ENCODE peak calls at places on chromosomes 11 and 22, in seven cellular contexts. K, A, S, Q, D, U and P are unnamed samples. For H3K27me3, the result is how much of the 10 kb centered on the place peaks cover.

GRCh38 chr11:118663929-118664328 is 15.5 kb downstream of the TREH start:
- DNase-seq in K (no peak), A (no peak), S (no peak), Q (no peak), D (no peak), U (no peak), P (no peak)

GRCh38 chr11:65658174-65659021 is 4.3 kb downstream of the RELA start:
- DNase-seq in K (no peak), A (no peak), S (no peak), Q (no peak), D (no peak), U (no peak), P (no peak)

GRCh38 chr22:49097966-49098365 is 729.7 kb downstream of the BRD1 start:
- DNase-seq in K (no peak), A (no peak), S (no peak), Q (no peak), D (no peak), U (no peak), P (no peak)

GRCh38 chr11:101034076-101034475 is 95.5 kb downstream of the PGR start:
- DNase-seq in K (peak), A (no peak), S (peak), Q (no peak), D (peak), U (no peak), P (no peak)

GRCh38 chr22:39729141-39729934 is 158.8 kb downstream of the CACNA1I start:
- DNase-seq in K (no peak), A (no peak), S (no peak), Q (no peak), D (no peak), U (no peak), P (no peak)

GRCh38 chr22:24593810-24594568 is 1.1 kb upstream of the LRRC75B start:
- DNase-seq in K (no peak), A (no peak), S (no peak), Q (no peak), D (peak), U (no peak), P (no peak)

GRCh38 chr11:77345621-77346020 is 44.1 kb upstream of the GDPD4 start:
- DNase-seq in K (no peak), A (peak), S (no peak), Q (peak), D (no peak), U (no peak), P (peak)

GRCh38 chr22:37032535-37033460 is 13.3 kb downstream of the MPST start:
- DNase-seq in K (peak), A (peak), S (peak), Q (peak), D (peak), U (peak), P (no peak)

GRCh38 chr22:47444746-47445065 is 682.3 kb downstream of the TBC1D22A start:
- DNase-seq in K (no peak), A (no peak), S (no peak), Q (no peak), D (no peak), U (no peak), P (no peak)

GRCh38 chr11:90947930-90948329 is 725.1 kb upstream of the CHORDC1 start:
- DNase-seq in K (no peak), A (no peak), S (no peak), Q (no peak), D (no peak), U (no peak), P (no peak)
- TF ChIP-seq CTCF in K (no peak), A (no peak), S (no peak), Q (peak), D (no peak), U (no peak), P (no peak)

GRCh38 chr11:133650082-133650481 is 117.8 kb upstream of the OPCML start:
- DNase-seq in K (no peak), A (no peak), S (no peak), Q (no peak), D (no peak), U (no peak), P (no peak)
- H3K4me3 ChIP-seq in K (no peak), A (no peak), S (no peak), Q (no peak), D (no peak), U (no peak), P (no peak)

GRCh38 chr11:46047520-46047919 is 73.7 kb downstream of the PHF21A start:
- DNase-seq in K (no peak), A (no peak), S (no peak), Q (peak), D (no peak), U (no peak), P (no peak)
- H3K27me3 ChIP-seq in K (under half), A (under half), S (under half), Q (under half), D (under half), U (under half), P (under half)

GRCh38 chr11:125053167-125053566 is 9.9 kb upstream of the SLC37A2 start:
- DNase-seq in K (no peak), A (no peak), S (no peak), Q (peak), D (no peak), U (no peak), P (no peak)

GRCh38 chr11:125055107-125055715 is 7.9 kb upstream of the SLC37A2 start:
- DNase-seq in K (no peak), A (no peak), S (no peak), Q (peak), D (no peak), U (no peak), P (no peak)

GRCh38 chr11:125056931-125057330 is 6.2 kb upstream of the SLC37A2 start:
- DNase-seq in K (no peak), A (no peak), S (no peak), Q (no peak), D (no peak), U (no peak), P (no peak)

GRCh38 chr11:125061237-125061636 is 1.9 kb upstream of the SLC37A2 start:
- DNase-seq in K (no peak), A (no peak), S (no peak), Q (no peak), D (no peak), U (no peak), P (no peak)

DNA sequence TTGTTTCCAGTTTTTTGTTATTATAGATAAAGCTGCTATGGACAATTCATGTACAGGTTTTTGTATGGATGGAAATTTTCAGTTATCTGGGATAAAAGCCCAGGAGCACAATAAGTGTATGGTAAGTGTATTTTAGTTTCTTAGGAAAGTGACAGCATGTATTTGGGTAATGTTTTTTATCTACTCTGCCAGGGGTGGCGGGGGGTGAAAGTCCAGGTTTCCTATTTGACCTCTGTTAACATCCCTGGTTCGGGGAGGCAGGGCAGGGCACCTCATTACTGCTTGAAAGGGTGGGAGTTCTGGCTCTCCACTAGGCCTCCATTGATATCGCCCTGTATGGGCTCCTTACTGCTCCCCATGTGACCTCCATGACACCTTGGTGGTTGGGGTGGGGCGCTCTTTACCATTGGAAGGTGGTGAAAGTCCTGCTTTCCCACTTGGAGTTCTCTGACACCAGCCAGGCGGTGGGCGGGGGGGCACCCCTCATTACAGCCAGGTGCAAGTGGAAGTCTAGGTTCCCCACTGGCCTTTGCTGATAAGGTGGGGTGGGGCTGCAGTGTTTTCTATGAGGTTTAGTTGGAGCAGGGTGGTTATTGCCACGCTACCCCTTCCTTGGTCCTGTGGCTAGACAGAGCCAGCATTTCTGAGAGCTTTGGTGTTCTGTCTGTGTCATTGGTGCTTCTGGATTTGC is 5.6 kb upstream of the SLC37A2 start:
- DNase-seq in K (no peak), A (no peak), S (no peak), Q (no peak), D (no peak), U (no peak), P (no peak)
- TF ChIP-seq CTCF in K (no peak), A (no peak), S (no peak), Q (no peak), D (no peak), U (no peak), P (no peak)

GRCh38 chr22:20239951-20240773 is 28.0 kb downstream of the RTN4R start:
- DNase-seq in K (no peak), A (no peak), S (no peak), Q (no peak), D (no peak), U (peak), P (no peak)

GRCh38 chr22:20238567-20239062 is 29.5 kb downstream of the RTN4R start:
- DNase-seq in K (no peak), A (no peak), S (no peak), Q (peak), D (peak), U (peak), P (no peak)

GRCh38 chr22:20237480-20238440 is 30.4 kb downstream of the RTN4R start:
- DNase-seq in K (no peak), A (no peak), S (no peak), Q (peak), D (peak), U (no peak), P (no peak)

GRCh38 chr22:20240900-20241299 is 27.2 kb downstream of the RTN4R start:
- DNase-seq in K (no peak), A (no peak), S (no peak), Q (no peak), D (no peak), U (no peak), P (no peak)

GRCh38 chr22:20239063-20239950 is 28.8 kb downstream of the RTN4R start:
- DNase-seq in K (no peak), A (peak), S (no peak), Q (no peak), D (no peak), U (peak), P (no peak)
- H3K4me3 ChIP-seq in K (no peak), A (no peak), S (no peak), Q (no peak), D (no peak), U (no peak), P (no peak)

GRCh38 chr22:50733521-50734342 is 4.3 kb upstream of the ACR start:
- DNase-seq in K (peak), A (peak), S (no peak), Q (no peak), D (peak), U (no peak), P (no peak)
- H3K27me3 ChIP-seq in K (under half), A (under half), S (under half), Q (under half), D (under half), U (under half), P (under half)

GRCh38 chr11:2088746-2089535 is 50.2 kb downstream of the IGF2 start:
- DNase-seq in K (no peak), A (no peak), S (no peak), Q (no peak), D (no peak), U (no peak), P (no peak)
- TF ChIP-seq CTCF in K (no peak), A (no peak), S (no peak), Q (no peak), D (no peak), U (no peak), P (peak)

DNA sequence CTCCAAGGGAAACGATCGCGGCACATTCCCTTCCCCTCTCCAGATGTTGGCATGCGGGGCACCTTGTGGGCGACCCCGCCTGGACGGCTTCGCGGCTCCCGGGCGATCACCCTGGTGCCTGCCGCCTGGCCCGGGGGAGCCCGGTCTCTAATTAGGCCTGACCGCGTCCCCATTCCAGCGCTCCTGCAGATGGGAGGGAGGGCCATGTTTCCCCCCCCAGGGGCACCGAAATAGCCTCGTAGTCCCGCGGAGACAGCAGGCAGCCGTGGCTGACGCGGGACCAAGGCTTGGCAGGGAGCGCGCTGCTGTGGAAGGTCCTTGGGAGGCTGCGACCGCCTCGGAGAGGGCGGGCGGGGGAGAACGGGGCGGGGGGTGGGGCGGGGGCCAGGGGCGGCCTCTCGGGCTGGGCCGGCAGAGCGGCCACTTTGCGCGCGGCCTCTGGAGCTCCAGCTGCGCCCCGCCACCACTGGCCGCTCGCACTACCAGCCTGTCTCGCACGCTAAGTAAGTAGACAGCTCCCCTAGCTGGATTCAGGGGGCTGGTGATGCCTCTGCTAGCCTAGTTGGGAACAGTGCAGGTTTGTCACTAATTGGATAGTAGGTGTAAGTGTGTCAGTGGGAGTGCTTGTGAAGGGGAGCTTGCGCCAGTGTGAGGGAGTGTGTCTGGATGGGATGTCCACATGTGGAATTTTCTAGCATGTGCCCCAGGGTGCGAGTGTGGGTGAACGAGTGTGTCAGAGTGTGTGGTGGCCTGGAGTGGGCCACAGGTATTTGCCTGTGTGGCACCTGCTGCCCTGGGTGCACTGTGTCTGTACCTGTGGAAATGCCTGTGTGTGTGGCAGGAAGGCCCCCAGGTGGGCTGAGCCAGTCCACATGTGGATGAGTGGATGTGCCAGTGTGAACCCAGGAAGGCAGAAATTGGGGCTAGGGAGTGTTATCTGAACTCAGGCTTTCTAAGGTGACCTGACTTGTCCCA is at the start of gene INSC:
- DNase-seq in K (no peak), A (peak), S (no peak), Q (no peak), D (peak), U (peak), P (no peak)
- H3K4me3 ChIP-seq in K (peak), A (peak), S (peak), Q (peak), D (no peak), U (peak), P (peak)

DNA sequence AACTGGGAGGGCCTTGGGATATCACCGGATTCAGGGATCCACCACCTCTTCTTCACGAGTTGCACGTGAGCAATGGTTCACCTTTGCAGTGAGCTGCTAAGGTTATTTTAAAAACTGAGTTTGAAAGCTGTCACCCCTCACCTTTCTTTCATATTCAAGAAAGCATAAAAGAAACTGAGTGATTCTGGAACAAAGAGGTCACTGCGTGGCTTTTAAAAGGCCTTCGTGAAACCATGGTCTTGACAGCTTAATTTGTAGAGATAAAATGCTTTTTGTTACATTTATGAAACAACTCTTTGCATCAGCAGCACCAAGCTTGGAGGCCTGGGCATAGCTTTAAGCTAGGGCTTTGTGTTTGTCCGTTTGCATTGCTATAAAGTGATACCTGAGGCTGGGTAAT is 101.4 kb upstream of the NECTIN1 start:
- DNase-seq in K (no peak), A (no peak), S (no peak), Q (no peak), D (no peak), U (no peak), P (no peak)
- H3K27me3 ChIP-seq in K (under half), A (under half), S (under half), Q (under half), D (under half), U (under half), P (under half)

GRCh38 chr11:44324787-44325525 is 15.0 kb upstream of the ALX4 start:
- DNase-seq in K (no peak), A (no peak), S (no peak), Q (no peak), D (no peak), U (peak), P (no peak)

GRCh38 chr11:44326615-44327475 is 16.9 kb upstream of the ALX4 start:
- DNase-seq in K (no peak), A (no peak), S (no peak), Q (no peak), D (no peak), U (no peak), P (no peak)

GRCh38 chr11:44329472-44330230 is 19.7 kb upstream of the ALX4 start:
- DNase-seq in K (no peak), A (no peak), S (no peak), Q (no peak), D (no peak), U (no peak), P (no peak)

GRCh38 chr11:44325698-44326097 is 15.8 kb upstream of the ALX4 start:
- DNase-seq in K (no peak), A (no peak), S (no peak), Q (no peak), D (no peak), U (no peak), P (no peak)

DNA sequence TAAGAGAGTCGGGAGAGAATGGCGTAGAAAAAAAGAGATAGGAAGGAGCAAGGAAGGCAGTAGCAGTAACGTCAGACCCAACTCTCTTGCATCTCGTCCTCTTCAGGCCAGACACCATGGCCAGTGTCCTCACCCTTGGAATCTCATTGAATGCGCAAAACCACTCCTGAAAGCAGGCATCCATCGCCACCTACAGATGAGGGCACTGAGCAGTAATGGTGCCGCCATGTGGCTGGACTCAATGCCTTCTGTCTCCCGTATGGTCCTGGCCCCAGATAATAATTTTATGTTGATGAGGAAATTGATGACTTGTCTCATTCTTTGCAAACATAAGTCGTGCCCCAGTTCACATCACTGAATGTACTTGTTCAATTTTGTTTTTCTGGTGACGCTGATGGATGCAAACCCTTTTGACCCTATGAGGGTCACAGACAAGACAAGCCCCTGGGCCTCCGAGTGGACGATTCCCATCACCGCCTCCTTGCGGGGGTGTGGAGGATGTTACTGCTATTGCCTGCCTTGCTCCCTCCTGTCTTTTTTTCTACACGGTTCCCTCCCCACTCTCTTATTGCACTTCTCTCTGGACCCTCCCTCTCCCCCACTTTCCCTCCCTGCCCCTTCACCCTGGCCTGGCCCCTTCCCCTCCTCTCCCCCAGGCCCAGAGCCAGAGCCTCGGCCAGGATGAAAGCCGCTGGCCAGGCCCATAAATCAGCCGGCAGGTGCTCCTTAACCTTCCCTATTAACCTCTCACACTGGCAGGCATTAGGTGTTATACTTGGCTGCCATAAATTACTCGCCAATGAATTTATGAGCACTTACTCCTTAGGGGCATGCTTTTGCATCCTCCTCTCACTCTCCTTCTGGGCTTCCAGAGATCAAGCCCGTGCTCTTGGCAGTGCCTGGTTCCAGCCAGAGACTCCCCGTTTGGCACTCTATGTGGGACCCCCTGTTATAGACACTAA is 18.1 kb upstream of the ALX4 start:
- DNase-seq in K (no peak), A (no peak), S (no peak), Q (no peak), D (no peak), U (no peak), P (no peak)
- TF ChIP-seq CTCF in K (no peak), A (peak), S (no peak), Q (no peak), D (no peak), U (no peak), P (peak)